ENCODE peak calls at places on chromosome 20, in eight cellular contexts. Q is PC-9, K is left ventricle myocardium inferior, P is SJSA1, T is right atrium auricular region, W is mesendoderm, B is mesenchymal stem cell, M is GM23248. Z is an unnamed sample.

GRCh38 chr20:24787071-24787470 is 162.0 kb upstream of the CST7 start:
- DNase-seq in Q (no peak), K (no peak), P (no peak), T (no peak), W (no peak), B (no peak), M (no peak), Z (no peak)

GRCh38 chr20:50001784-50002311 is 19.1 kb downstream of the SNAI1 start:
- DNase-seq in Q (no peak), K (no peak), P (no peak), T (no peak), W (no peak), B (no peak), M (no peak), Z (no peak)

GRCh38 chr20:9408422-9409300 is 105.7 kb upstream of the LAMP5 start:
- DNase-seq in Q (no peak), K (no peak), P (peak), T (no peak), W (no peak), B (peak), M (peak), Z (no peak)

GRCh38 chr20:59322101-59322500 is 21.7 kb downstream of the EDN3 start:
- DNase-seq in Q (no peak), K (no peak), P (no peak), T (no peak), W (no peak), B (no peak), M (no peak), Z (no peak)

GRCh38 chr20:9200196-9200595 is 131.3 kb downstream of the PLCB4 start:
- DNase-seq in Q (no peak), K (no peak), P (no peak), T (no peak), W (no peak), B (peak), M (peak), Z (no peak)

GRCh38 chr20:61885759-61886715 is 179.6 kb downstream of the TAF4 start:
- DNase-seq in Q (no peak), K (no peak), P (no peak), T (no peak), W (no peak), B (no peak), M (no peak), Z (no peak)

GRCh38 chr20:50496773-50497375 is 13.3 kb upstream of the PTPN1 start:
- DNase-seq in Q (peak), K (no peak), P (no peak), T (no peak), W (no peak), B (no peak), M (peak), Z (no peak)

GRCh38 chr20:13259921-13260320 is 38.8 kb downstream of the ISM1 start:
- DNase-seq in Q (no peak), K (no peak), P (no peak), T (no peak), W (no peak), B (no peak), M (no peak), Z (no peak)

GRCh38 chr20:2946988-2947961 is 74.0 kb downstream of the PTPRA start:
- DNase-seq in Q (no peak), K (no peak), P (no peak), T (no peak), W (no peak), B (peak), M (no peak), Z (peak)

GRCh38 chr20:18011951-18012645 is 43.3 kb downstream of the MGME1 start:
- DNase-seq in Q (no peak), K (no peak), P (no peak), T (no peak), W (no peak), B (no peak), M (no peak), Z (no peak)

GRCh38 chr20:3350412-3350811 is 57.1 kb downstream of the DNAAF9 start:
- DNase-seq in Q (no peak), K (no peak), P (no peak), T (no peak), W (no peak), B (no peak), M (no peak), Z (no peak)

GRCh38 chr20:24651171-24651972 is 181.9 kb downstream of the SYNDIG1 start:
- DNase-seq in Q (peak), K (no peak), P (peak), T (no peak), W (peak), B (peak), M (peak), Z (no peak)

GRCh38 chr20:63220696-63221399 is 4.9 kb upstream of the YTHDF1 start:
- DNase-seq in Q (no peak), K (no peak), P (no peak), T (no peak), W (no peak), B (no peak), M (no peak), Z (no peak)

GRCh38 chr20:15838466-15838865 is 734.8 kb downstream of the KIF16B start:
- DNase-seq in Q (no peak), K (no peak), P (no peak), T (no peak), W (no peak), B (no peak), M (no peak), Z (no peak)

GRCh38 chr20:652611-653109 is 340 bp downstream of the SRXN1 start:
- DNase-seq in Q (no peak), K (no peak), P (peak), T (no peak), W (peak), B (peak), M (peak), Z (no peak)

GRCh38 chr20:62487564-62488086 is 11.8 kb upstream of the GATA5 start:
- DNase-seq in Q (no peak), K (no peak), P (no peak), T (no peak), W (no peak), B (no peak), M (no peak), Z (no peak)

GRCh38 chr20:44218441-44218840 is 7.9 kb upstream of the OSER1 start:
- DNase-seq in Q (no peak), K (no peak), P (no peak), T (no peak), W (no peak), B (no peak), M (no peak), Z (no peak)

GRCh38 chr20:37358366-37359150 is 12.6 kb downstream of the SRC start:
- DNase-seq in Q (no peak), K (no peak), P (no peak), T (no peak), W (no peak), B (no peak), M (peak), Z (no peak)

GRCh38 chr20:43915209-43916072 is 789 bp downstream of the TOX2 start:
- DNase-seq in Q (no peak), K (no peak), P (peak), T (no peak), W (peak), B (peak), M (peak), Z (no peak)

GRCh38 chr20:17967595-17968365 is 814 bp downstream of the SNX5 start:
- DNase-seq in Q (no peak), K (no peak), P (peak), T (no peak), W (peak), B (peak), M (peak), Z (no peak)

GRCh38 chr20:63781181-63781580 is 41.6 kb downstream of the SLC2A4RG start:
- DNase-seq in Q (no peak), K (no peak), P (no peak), T (no peak), W (no peak), B (no peak), M (no peak), Z (no peak)

GRCh38 chr20:16563066-16563806 is 10.0 kb downstream of the KIF16B start:
- DNase-seq in Q (no peak), K (no peak), P (no peak), T (no peak), W (no peak), B (no peak), M (no peak), Z (no peak)

GRCh38 chr20:44069203-44069931 is 117.6 kb downstream of the JPH2 start:
- DNase-seq in Q (no peak), K (no peak), P (no peak), T (peak), W (no peak), B (no peak), M (no peak), Z (no peak)

GRCh38 chr20:6519556-6519955 is 247.9 kb upstream of the BMP2 start:
- DNase-seq in Q (no peak), K (no peak), P (peak), T (no peak), W (no peak), B (peak), M (peak), Z (no peak)

GRCh38 chr20:44280387-44280786 is 30.6 kb downstream of the FITM2 start:
- DNase-seq in Q (no peak), K (no peak), P (no peak), T (no peak), W (no peak), B (no peak), M (no peak), Z (no peak)

GRCh38 chr20:48631114-48632016 is 196.4 kb downstream of the PREX1 start:
- DNase-seq in Q (no peak), K (no peak), P (no peak), T (no peak), W (no peak), B (peak), M (peak), Z (no peak)

GRCh38 chr20:59684685-59685212 is 80.4 kb downstream of the PHACTR3 start:
- DNase-seq in Q (no peak), K (no peak), P (no peak), T (no peak), W (no peak), B (no peak), M (no peak), Z (no peak)

GRCh38 chr20:36094497-36094896 is 60.0 kb upstream of the EPB41L1 start:
- DNase-seq in Q (no peak), K (no peak), P (no peak), T (no peak), W (peak), B (no peak), M (no peak), Z (no peak)

GRCh38 chr20:2145376-2145775 is 43.7 kb downstream of the STK35 start:
- DNase-seq in Q (no peak), K (no peak), P (no peak), T (no peak), W (peak), B (no peak), M (peak), Z (no peak)

GRCh38 chr20:872855-873520 is 39.5 kb downstream of the FAM110A start:
- DNase-seq in Q (no peak), K (no peak), P (no peak), T (no peak), W (peak), B (no peak), M (no peak), Z (no peak)

GRCh38 chr20:271528-271927 is 14.0 kb downstream of the DEFB132 start:
- DNase-seq in Q (no peak), K (no peak), P (no peak), T (no peak), W (no peak), B (no peak), M (no peak), Z (no peak)

GRCh38 chr20:4444404-4444803 is 277.3 kb upstream of the PRND start:
- DNase-seq in Q (no peak), K (no peak), P (peak), T (no peak), W (no peak), B (no peak), M (peak), Z (no peak)

GRCh38 chr20:22508426-22508825 is 75.9 kb downstream of the FOXA2 start:
- DNase-seq in Q (no peak), K (no peak), P (no peak), T (no peak), W (no peak), B (no peak), M (no peak), Z (no peak)

GRCh38 chr20:17617212-17617867 is 47.5 kb downstream of the DSTN start:
- DNase-seq in Q (peak), K (peak), P (no peak), T (peak), W (peak), B (peak), M (peak), Z (peak)

GRCh38 chr20:6103301-6103700 is 19.5 kb downstream of the FERMT1 start:
- DNase-seq in Q (no peak), K (no peak), P (no peak), T (no peak), W (no peak), B (no peak), M (no peak), Z (no peak)

GRCh38 chr20:31363295-31363694 is 5.1 kb upstream of the DEFB118 start:
- DNase-seq in Q (no peak), K (no peak), P (no peak), T (no peak), W (no peak), B (no peak), M (no peak), Z (no peak)

GRCh38 chr20:32603046-32603726 is 18.1 kb upstream of the NOL4L start:
- DNase-seq in Q (no peak), K (no peak), P (no peak), T (no peak), W (no peak), B (no peak), M (no peak), Z (peak)

GRCh38 chr20:32605167-32605656 is 20.1 kb upstream of the NOL4L start:
- DNase-seq in Q (no peak), K (no peak), P (no peak), T (no peak), W (no peak), B (peak), M (peak), Z (no peak)

GRCh38 chr20:32599783-32600340 is 14.7 kb upstream of the NOL4L start:
- DNase-seq in Q (no peak), K (no peak), P (no peak), T (no peak), W (no peak), B (no peak), M (peak), Z (no peak)

GRCh38 chr20:32600681-32601237 is 15.6 kb upstream of the NOL4L start:
- DNase-seq in Q (no peak), K (no peak), P (no peak), T (no peak), W (no peak), B (no peak), M (peak), Z (no peak)

DNA sequence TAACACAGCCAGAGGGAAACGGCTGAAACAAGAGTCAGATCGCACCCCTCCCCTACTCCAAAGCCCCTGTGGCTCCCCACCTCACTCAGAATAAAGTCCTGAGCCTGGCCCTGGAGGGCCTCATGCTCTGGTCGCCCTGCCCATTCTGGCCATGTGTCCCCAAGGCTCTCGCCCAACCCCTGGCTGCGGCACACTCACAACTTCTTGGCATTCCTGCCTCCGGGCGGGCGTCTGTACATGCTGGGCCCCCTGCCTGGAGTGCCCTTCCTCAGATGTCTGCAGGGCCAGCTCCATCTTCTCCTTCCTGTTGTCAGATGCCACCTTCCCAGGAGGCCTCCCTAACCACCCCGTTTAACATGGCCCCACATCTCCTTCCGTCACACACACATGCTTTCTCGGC is 17.1 kb upstream of the NOL4L start:
- DNase-seq in Q (no peak), K (no peak), P (no peak), T (no peak), W (no peak), B (no peak), M (no peak), Z (no peak)
- H3K27ac ChIP-seq in Q (no peak), K (no peak), P (no peak), T (no peak), W (no peak), B (no peak), M (no peak), Z (peak)

GRCh38 chr20:41248371-41249024 is 69.0 kb downstream of the ZHX3 start:
- DNase-seq in Q (no peak), K (no peak), P (no peak), T (no peak), W (no peak), B (peak), M (no peak), Z (peak)
- H3K27ac ChIP-seq in Q (no peak), K (peak), P (no peak), T (peak), W (no peak), B (peak), M (peak), Z (peak)

DNA sequence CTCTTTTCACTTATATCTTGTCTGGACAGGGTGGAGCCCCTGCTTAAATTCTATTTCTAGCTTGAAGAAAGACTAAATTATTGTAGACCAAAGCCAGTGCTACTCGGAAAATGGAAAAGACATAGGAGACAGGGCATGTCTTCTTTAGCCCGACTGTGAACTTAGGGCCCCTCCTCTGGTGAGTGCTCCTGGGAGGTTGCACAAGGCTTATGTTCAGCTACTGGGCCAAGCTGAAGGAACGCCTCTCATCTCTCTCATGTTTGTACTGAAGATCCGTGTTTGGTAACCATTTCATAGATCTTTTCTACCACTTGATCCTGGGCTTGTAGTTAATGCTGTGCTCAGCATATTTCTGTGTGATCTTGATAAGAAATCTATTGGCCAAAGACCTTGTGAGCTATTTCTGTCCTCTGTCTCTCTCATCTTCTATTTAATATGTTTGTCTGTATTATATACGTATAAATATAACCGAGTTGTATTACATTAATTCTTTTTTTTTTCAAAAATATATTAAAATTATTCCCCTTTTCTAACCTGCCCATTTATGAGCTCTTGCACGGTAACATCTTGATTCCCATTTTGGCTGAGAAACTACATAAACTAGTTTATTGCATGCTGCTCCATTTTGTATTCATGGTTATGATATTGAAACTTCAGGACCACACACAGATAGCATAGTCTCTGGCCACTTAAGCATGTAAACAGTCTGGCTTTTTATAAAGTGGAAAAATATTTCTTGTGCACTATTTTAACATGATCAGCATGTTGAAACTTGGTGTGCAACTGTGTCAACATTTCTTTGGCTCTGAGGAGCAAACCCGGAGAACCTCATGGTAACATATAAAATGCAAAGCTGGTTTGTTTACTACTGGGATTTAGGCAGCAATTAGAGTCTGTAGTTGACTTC is 70.5 kb downstream of the SLX4IP start:
- DNase-seq in Q (no peak), K (no peak), P (peak), T (no peak), W (no peak), B (peak), M (peak), Z (no peak)
- H3K27ac ChIP-seq in Q (no peak), K (peak), P (peak), T (peak), W (no peak), B (no peak), M (no peak), Z (no peak)

DNA sequence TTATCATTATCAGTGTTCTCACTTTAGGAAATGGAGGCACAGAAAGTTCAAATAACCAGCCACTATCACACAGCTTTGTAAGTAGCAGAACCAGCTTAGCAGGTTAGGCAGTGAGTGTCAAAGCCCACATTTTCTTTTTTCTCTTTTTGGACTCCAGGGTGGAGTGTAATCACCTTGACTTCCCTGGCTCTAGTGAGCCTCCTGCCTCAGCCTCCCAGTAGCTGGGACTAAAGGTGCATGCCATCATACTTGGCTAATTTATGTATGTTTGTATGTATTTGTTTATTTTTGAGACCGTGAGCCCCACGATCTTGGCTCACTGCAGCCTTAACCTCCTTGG is 7.8 kb upstream of the NCOA3 start:
- DNase-seq in Q (peak), K (no peak), P (no peak), T (no peak), W (peak), B (no peak), M (no peak), Z (no peak)
- H3K27ac ChIP-seq in Q (peak), K (peak), P (no peak), T (peak), W (no peak), B (no peak), M (no peak), Z (no peak)

DNA sequence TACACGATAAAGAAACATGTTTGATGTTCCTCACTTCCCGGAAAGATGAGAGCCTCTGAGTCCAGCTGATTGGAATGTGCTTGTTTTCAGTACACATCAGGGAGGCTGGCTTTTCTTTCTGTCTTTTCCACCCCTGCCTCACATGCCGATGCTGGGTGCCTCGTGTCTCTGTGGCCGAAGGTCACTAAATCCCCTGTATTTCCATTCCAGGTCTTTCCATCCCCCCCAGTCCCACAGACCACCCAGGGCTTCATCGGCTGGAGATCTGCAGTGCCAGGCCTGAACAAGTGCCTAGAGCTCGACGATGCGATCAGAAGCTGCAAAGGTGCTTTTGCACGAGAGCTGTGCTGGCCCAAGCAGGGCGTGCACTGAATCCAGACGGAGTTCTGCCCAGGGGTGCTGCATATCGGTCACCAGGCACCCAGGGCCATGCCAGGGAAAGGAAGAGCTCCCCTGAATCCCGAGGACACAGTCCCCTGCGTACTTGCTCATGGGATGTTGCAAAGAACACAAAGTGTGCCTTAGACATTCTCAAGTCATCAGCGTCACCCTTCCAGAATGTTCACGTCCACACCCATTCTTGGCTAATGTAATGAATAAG is 67.9 kb downstream of the ANKRD60 start:
- DNase-seq in Q (no peak), K (no peak), P (peak), T (no peak), W (no peak), B (no peak), M (peak), Z (no peak)
- H3K27ac ChIP-seq in Q (no peak), K (no peak), P (peak), T (no peak), W (no peak), B (no peak), M (peak), Z (no peak)

DNA sequence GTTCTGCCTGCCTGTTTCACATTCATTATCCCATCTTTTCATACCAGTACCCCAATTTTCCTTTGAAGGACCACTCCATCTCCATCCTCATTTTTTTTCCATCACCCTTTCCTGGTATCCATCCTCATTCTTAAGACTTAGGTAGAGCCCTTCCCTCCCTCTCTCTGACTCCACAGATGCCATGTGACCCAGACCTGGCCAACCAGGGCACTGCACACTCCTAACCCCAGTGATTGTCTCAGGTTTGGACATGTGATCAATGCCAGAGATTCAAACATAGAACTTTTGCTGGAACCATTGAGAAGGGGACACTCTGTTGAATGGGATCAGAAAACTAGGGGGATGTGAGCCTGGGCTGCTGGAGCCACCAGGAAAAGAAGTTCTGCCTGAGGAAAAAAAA is 39.1 kb upstream of the NFATC2 start:
- DNase-seq in Q (no peak), K (no peak), P (no peak), T (no peak), W (no peak), B (no peak), M (no peak), Z (no peak)
- H3K27ac ChIP-seq in Q (no peak), K (no peak), P (no peak), T (no peak), W (no peak), B (no peak), M (no peak), Z (no peak)

GRCh38 chr20:46641424-46641823 is 9.8 kb downstream of the SLC13A3 start:
- DNase-seq in Q (no peak), K (no peak), P (no peak), T (no peak), W (no peak), B (no peak), M (no peak), Z (no peak)
- H3K27ac ChIP-seq in Q (no peak), K (no peak), P (no peak), T (no peak), W (no peak), B (no peak), M (no peak), Z (no peak)